ENCODE peak calls at places on chromosomes 2 and 18, in six cellular contexts. One of them, this sample, is unnamed. For H3K4me1 and H3K36me3, the result is how much of the 10 kb centered on the place peaks cover.

GRCh38 chr2:102735431-102736130 is 26.2 kb upstream of the TMEM182 start:
- DNase-seq in PC-3: no peak
- DNase-seq in upper lobe of right lung: no peak
- DNase-seq in tibial nerve: no peak
- DNase-seq in upper lobe of left lung: peak
- DNase-seq in left ventricle myocardium inferior: no peak
- DNase-seq in this sample: no peak

GRCh38 chr18:11179959-11180519 is 30.7 kb upstream of the PIEZO2 start:
- DNase-seq in PC-3: no peak
- DNase-seq in upper lobe of right lung: no peak
- DNase-seq in tibial nerve: no peak
- DNase-seq in upper lobe of left lung: no peak
- DNase-seq in left ventricle myocardium inferior: no peak
- DNase-seq in this sample: no peak

GRCh38 chr18:77059294-77059916 is 73.2 kb downstream of the MBP start:
- DNase-seq in PC-3: peak
- DNase-seq in upper lobe of right lung: no peak
- DNase-seq in tibial nerve: no peak
- DNase-seq in upper lobe of left lung: no peak
- DNase-seq in left ventricle myocardium inferior: no peak
- DNase-seq in this sample: no peak

GRCh38 chr2:6650311-6650710 is 215.4 kb downstream of the CMPK2 start:
- DNase-seq in PC-3: no peak
- DNase-seq in upper lobe of right lung: no peak
- DNase-seq in tibial nerve: no peak
- DNase-seq in upper lobe of left lung: no peak
- DNase-seq in left ventricle myocardium inferior: no peak
- DNase-seq in this sample: no peak

GRCh38 chr18:28136071-28136470 is 40.9 kb downstream of the CDH2 start:
- DNase-seq in PC-3: peak
- DNase-seq in upper lobe of right lung: no peak
- DNase-seq in tibial nerve: no peak
- DNase-seq in upper lobe of left lung: no peak
- DNase-seq in left ventricle myocardium inferior: no peak
- DNase-seq in this sample: no peak

GRCh38 chr2:195601361-195601760 is 55.7 kb upstream of the SLC39A10 start:
- DNase-seq in PC-3: no peak
- DNase-seq in upper lobe of right lung: no peak
- DNase-seq in tibial nerve: no peak
- DNase-seq in upper lobe of left lung: peak
- DNase-seq in left ventricle myocardium inferior: no peak
- DNase-seq in this sample: no peak

GRCh38 chr2:98086491-98087446 is at the start of gene VWA3B:
- DNase-seq in PC-3: peak
- DNase-seq in upper lobe of right lung: peak
- DNase-seq in tibial nerve: no peak
- DNase-seq in upper lobe of left lung: peak
- DNase-seq in left ventricle myocardium inferior: peak
- DNase-seq in this sample: no peak

GRCh38 chr2:84458436-84459027 is 548 bp downstream of the SUCLG1 start:
- DNase-seq in PC-3: no peak
- DNase-seq in upper lobe of right lung: no peak
- DNase-seq in tibial nerve: no peak
- DNase-seq in upper lobe of left lung: no peak
- DNase-seq in left ventricle myocardium inferior: no peak
- DNase-seq in this sample: no peak

GRCh38 chr18:30623401-30624065 is 419.0 kb downstream of the DSC3 start:
- DNase-seq in PC-3: peak
- DNase-seq in upper lobe of right lung: no peak
- DNase-seq in tibial nerve: no peak
- DNase-seq in upper lobe of left lung: no peak
- DNase-seq in left ventricle myocardium inferior: no peak
- DNase-seq in this sample: no peak

GRCh38 chr2:214801068-214801467 is 8.4 kb downstream of the BARD1 start:
- DNase-seq in PC-3: no peak
- DNase-seq in upper lobe of right lung: no peak
- DNase-seq in tibial nerve: no peak
- DNase-seq in upper lobe of left lung: no peak
- DNase-seq in left ventricle myocardium inferior: no peak
- DNase-seq in this sample: no peak

GRCh38 chr18:62486290-62486964 is 36.4 kb upstream of the ZCCHC2 start:
- DNase-seq in PC-3: peak
- DNase-seq in upper lobe of right lung: no peak
- DNase-seq in tibial nerve: no peak
- DNase-seq in upper lobe of left lung: no peak
- DNase-seq in left ventricle myocardium inferior: no peak
- DNase-seq in this sample: no peak

GRCh38 chr2:195451160-195451559 is 205.9 kb upstream of the SLC39A10 start:
- DNase-seq in PC-3: no peak
- DNase-seq in upper lobe of right lung: no peak
- DNase-seq in tibial nerve: no peak
- DNase-seq in upper lobe of left lung: no peak
- DNase-seq in left ventricle myocardium inferior: no peak
- DNase-seq in this sample: no peak

GRCh38 chr2:230443540-230443939 is 27.5 kb downstream of the SP100 start:
- DNase-seq in PC-3: peak
- DNase-seq in upper lobe of right lung: no peak
- DNase-seq in tibial nerve: no peak
- DNase-seq in upper lobe of left lung: no peak
- DNase-seq in left ventricle myocardium inferior: no peak
- DNase-seq in this sample: no peak

GRCh38 chr2:195898505-195898904 is 170.1 kb downstream of the DNAH7 start:
- DNase-seq in PC-3: peak
- DNase-seq in upper lobe of right lung: peak
- DNase-seq in tibial nerve: peak
- DNase-seq in upper lobe of left lung: no peak
- DNase-seq in left ventricle myocardium inferior: peak
- DNase-seq in this sample: no peak

GRCh38 chr2:133063792-133064191 is 393.8 kb upstream of the LYPD1 start:
- DNase-seq in PC-3: peak
- DNase-seq in upper lobe of right lung: no peak
- DNase-seq in tibial nerve: no peak
- DNase-seq in upper lobe of left lung: no peak
- DNase-seq in left ventricle myocardium inferior: no peak
- DNase-seq in this sample: no peak

GRCh38 chr2:8923173-8923572 is 80.3 kb downstream of the MBOAT2 start:
- DNase-seq in PC-3: no peak
- DNase-seq in upper lobe of right lung: no peak
- DNase-seq in tibial nerve: no peak
- DNase-seq in upper lobe of left lung: no peak
- DNase-seq in left ventricle myocardium inferior: no peak
- DNase-seq in this sample: no peak

GRCh38 chr2:36770542-36771287 is 74.2 kb downstream of the VIT start:
- DNase-seq in PC-3: peak
- DNase-seq in upper lobe of right lung: no peak
- DNase-seq in tibial nerve: no peak
- DNase-seq in upper lobe of left lung: no peak
- DNase-seq in left ventricle myocardium inferior: no peak
- DNase-seq in this sample: no peak

GRCh38 chr2:217650229-217650628 is 352.6 kb downstream of the TNS1 start:
- DNase-seq in PC-3: peak
- DNase-seq in upper lobe of right lung: no peak
- DNase-seq in tibial nerve: no peak
- DNase-seq in upper lobe of left lung: no peak
- DNase-seq in left ventricle myocardium inferior: no peak
- DNase-seq in this sample: no peak

GRCh38 chr2:26764078-26764887 is at the start of gene SLC35F6:
- DNase-seq in PC-3: peak
- DNase-seq in upper lobe of right lung: peak
- DNase-seq in tibial nerve: peak
- DNase-seq in upper lobe of left lung: peak
- DNase-seq in left ventricle myocardium inferior: peak
- DNase-seq in this sample: peak

GRCh38 chr2:167293172-167293781 is 405.0 kb downstream of the XIRP2 start:
- DNase-seq in PC-3: peak
- DNase-seq in upper lobe of right lung: peak
- DNase-seq in tibial nerve: no peak
- DNase-seq in upper lobe of left lung: no peak
- DNase-seq in left ventricle myocardium inferior: no peak
- DNase-seq in this sample: no peak

GRCh38 chr2:28626891-28627421 is 124.7 kb upstream of the PPP1CB start:
- DNase-seq in PC-3: no peak
- DNase-seq in upper lobe of right lung: peak
- DNase-seq in tibial nerve: no peak
- DNase-seq in upper lobe of left lung: no peak
- DNase-seq in left ventricle myocardium inferior: no peak
- DNase-seq in this sample: no peak

GRCh38 chr2:173854840-173855239 is 110.3 kb downstream of the SP3 start:
- DNase-seq in PC-3: peak
- DNase-seq in upper lobe of right lung: no peak
- DNase-seq in tibial nerve: no peak
- DNase-seq in upper lobe of left lung: no peak
- DNase-seq in left ventricle myocardium inferior: no peak
- DNase-seq in this sample: peak

GRCh38 chr2:197908940-197909339 is 104.5 kb downstream of the PLCL1 start:
- DNase-seq in PC-3: no peak
- DNase-seq in upper lobe of right lung: no peak
- DNase-seq in tibial nerve: no peak
- DNase-seq in upper lobe of left lung: no peak
- DNase-seq in left ventricle myocardium inferior: no peak
- DNase-seq in this sample: no peak

GRCh38 chr2:227849906-227850305 is 21.5 kb upstream of the DAW1 start:
- DNase-seq in PC-3: peak
- DNase-seq in upper lobe of right lung: no peak
- DNase-seq in tibial nerve: no peak
- DNase-seq in upper lobe of left lung: no peak
- DNase-seq in left ventricle myocardium inferior: no peak
- DNase-seq in this sample: no peak

GRCh38 chr2:100776445-100776844 is 43.5 kb upstream of the NPAS2 start:
- DNase-seq in PC-3: no peak
- DNase-seq in upper lobe of right lung: no peak
- DNase-seq in tibial nerve: no peak
- DNase-seq in upper lobe of left lung: no peak
- DNase-seq in left ventricle myocardium inferior: no peak
- DNase-seq in this sample: no peak

GRCh38 chr2:225864394-225864793 is 464.9 kb downstream of the NYAP2 start:
- DNase-seq in PC-3: no peak
- DNase-seq in upper lobe of right lung: no peak
- DNase-seq in tibial nerve: no peak
- DNase-seq in upper lobe of left lung: no peak
- DNase-seq in left ventricle myocardium inferior: no peak
- DNase-seq in this sample: no peak

GRCh38 chr18:24918257-24918656 is 433.7 kb downstream of the ZNF521 start:
- DNase-seq in PC-3: no peak
- DNase-seq in upper lobe of right lung: no peak
- DNase-seq in tibial nerve: no peak
- DNase-seq in upper lobe of left lung: no peak
- DNase-seq in left ventricle myocardium inferior: no peak
- DNase-seq in this sample: no peak

GRCh38 chr2:85132392-85132791 is 800 bp upstream of the TCF7L1 start:
- DNase-seq in PC-3: peak
- DNase-seq in upper lobe of right lung: no peak
- DNase-seq in tibial nerve: no peak
- DNase-seq in upper lobe of left lung: peak
- DNase-seq in left ventricle myocardium inferior: peak
- DNase-seq in this sample: no peak

GRCh38 chr2:74312913-74313312 is 30.3 kb downstream of the SLC4A5 start:
- DNase-seq in PC-3: no peak
- DNase-seq in upper lobe of right lung: no peak
- DNase-seq in tibial nerve: no peak
- DNase-seq in upper lobe of left lung: no peak
- DNase-seq in left ventricle myocardium inferior: no peak
- DNase-seq in this sample: no peak
- H3K4me1 ChIP-seq in PC-3: under half
- H3K4me1 ChIP-seq in upper lobe of right lung: under half
- H3K4me1 ChIP-seq in tibial nerve: under half
- H3K4me1 ChIP-seq in upper lobe of left lung: under half
- H3K4me1 ChIP-seq in left ventricle myocardium inferior: under half
- H3K4me1 ChIP-seq in this sample: under half

GRCh38 chr2:47438084-47438483 is 35.1 kb downstream of the MSH2 start:
- DNase-seq in PC-3: no peak
- DNase-seq in upper lobe of right lung: no peak
- DNase-seq in tibial nerve: no peak
- DNase-seq in upper lobe of left lung: no peak
- DNase-seq in left ventricle myocardium inferior: no peak
- DNase-seq in this sample: no peak

GRCh38 chr2:47437287-47437686 is 34.3 kb downstream of the MSH2 start:
- DNase-seq in PC-3: peak
- DNase-seq in upper lobe of right lung: no peak
- DNase-seq in tibial nerve: no peak
- DNase-seq in upper lobe of left lung: no peak
- DNase-seq in left ventricle myocardium inferior: no peak
- DNase-seq in this sample: no peak
- TF ChIP-seq CTCF in PC-3: peak
- TF ChIP-seq CTCF in upper lobe of right lung: peak
- TF ChIP-seq CTCF in tibial nerve: peak
- TF ChIP-seq CTCF in upper lobe of left lung: peak
- TF ChIP-seq CTCF in left ventricle myocardium inferior: peak
- TF ChIP-seq CTCF in this sample: peak

GRCh38 chr2:108786008-108786353 is 590 bp upstream of the CCDC138 start:
- DNase-seq in PC-3: peak
- DNase-seq in upper lobe of right lung: no peak
- DNase-seq in tibial nerve: no peak
- DNase-seq in upper lobe of left lung: no peak
- DNase-seq in left ventricle myocardium inferior: no peak
- DNase-seq in this sample: no peak

GRCh38 chr2:108787209-108787558 is 613 bp downstream of the CCDC138 start:
- DNase-seq in PC-3: no peak
- DNase-seq in upper lobe of right lung: no peak
- DNase-seq in tibial nerve: no peak
- DNase-seq in upper lobe of left lung: no peak
- DNase-seq in left ventricle myocardium inferior: no peak
- DNase-seq in this sample: no peak

DNA sequence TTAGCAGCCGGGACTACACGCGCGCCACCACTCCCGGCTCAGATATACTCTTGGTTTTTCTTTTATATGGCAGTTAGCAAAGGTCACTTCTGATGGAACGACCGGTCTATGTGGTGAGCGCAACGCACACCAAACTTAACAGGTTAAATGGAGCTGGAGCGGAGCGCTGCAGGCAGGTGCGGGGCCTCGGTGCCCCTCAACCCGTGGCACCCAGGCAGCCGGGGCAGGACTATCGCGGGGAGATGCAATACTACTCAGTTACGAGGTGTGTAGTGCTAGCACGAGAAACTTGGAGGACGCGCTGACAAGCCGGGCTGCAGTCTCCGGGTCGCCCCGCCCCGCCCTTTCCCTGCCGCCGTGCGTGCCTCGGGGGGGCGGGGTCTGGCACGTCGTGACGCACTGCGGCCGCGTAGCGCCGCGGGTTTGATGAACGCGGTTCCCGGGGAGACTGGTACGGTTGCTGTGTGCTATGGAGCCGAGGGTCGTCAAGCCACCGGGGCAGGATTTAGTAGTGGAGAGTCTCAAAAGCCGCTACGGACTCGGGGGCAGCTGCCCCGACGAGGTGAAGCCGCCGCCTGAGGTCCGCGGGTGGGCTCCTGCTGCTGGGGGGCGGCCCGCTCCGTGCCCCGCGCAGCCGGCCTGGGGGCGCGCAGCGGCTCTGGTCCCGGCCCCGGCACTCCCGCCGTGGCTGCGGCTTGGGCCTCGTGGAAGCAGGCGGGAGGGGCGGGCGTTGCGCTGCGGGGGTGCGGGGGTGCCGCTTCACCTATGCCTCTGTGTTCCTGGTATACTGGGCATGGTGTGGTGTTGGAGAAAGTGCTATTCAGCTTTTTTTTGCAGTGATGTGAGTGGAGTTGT is at the start of gene CCDC138:
- DNase-seq in PC-3: peak
- DNase-seq in upper lobe of right lung: peak
- DNase-seq in tibial nerve: peak
- DNase-seq in upper lobe of left lung: peak
- DNase-seq in left ventricle myocardium inferior: peak
- DNase-seq in this sample: peak
- H3K36me3 ChIP-seq in PC-3: under half
- H3K36me3 ChIP-seq in upper lobe of right lung: under half
- H3K36me3 ChIP-seq in tibial nerve: under half
- H3K36me3 ChIP-seq in upper lobe of left lung: under half
- H3K36me3 ChIP-seq in left ventricle myocardium inferior: under half
- H3K36me3 ChIP-seq in this sample: under half

GRCh38 chr2:39435254-39435653 is 1.8 kb downstream of the MAP4K3 start:
- DNase-seq in PC-3: no peak
- DNase-seq in upper lobe of right lung: no peak
- DNase-seq in tibial nerve: no peak
- DNase-seq in upper lobe of left lung: no peak
- DNase-seq in left ventricle myocardium inferior: no peak
- DNase-seq in this sample: no peak
- H3K4me1 ChIP-seq in PC-3: half or more
- H3K4me1 ChIP-seq in upper lobe of right lung: half or more
- H3K4me1 ChIP-seq in tibial nerve: under half
- H3K4me1 ChIP-seq in upper lobe of left lung: half or more
- H3K4me1 ChIP-seq in left ventricle myocardium inferior: half or more
- H3K4me1 ChIP-seq in this sample: half or more

This sample was measured in thoracic aorta.